ENCODE peak calls at places on chromosomes 3 and 15, in nine cellular contexts. One of them, this sample, is unnamed.

GRCh38 chr3:87260270-87260669 is 16.1 kb downstream of the POU1F1 start:
- DNase-seq in PC-9: peak
- DNase-seq in OCI-LY7: peak
- DNase-seq in brain microvascular endothelial cell: peak
- DNase-seq in right cardiac atrium: no peak
- DNase-seq in naive thymus-derived CD4-positive, alpha-beta T cell: peak
- DNase-seq in A549: peak
- DNase-seq in substantia nigra: no peak
- DNase-seq in transverse colon: peak
- DNase-seq in this sample: no peak

GRCh38 chr3:102712896-102713295 is 278.1 kb downstream of the ZPLD1 start:
- DNase-seq in right cardiac atrium: no peak
- DNase-seq in PC-9: no peak
- DNase-seq in brain microvascular endothelial cell: no peak
- DNase-seq in substantia nigra: no peak
- DNase-seq in naive thymus-derived CD4-positive, alpha-beta T cell: no peak
- DNase-seq in transverse colon: no peak
- DNase-seq in OCI-LY7: no peak
- DNase-seq in A549: no peak
- DNase-seq in this sample: no peak

GRCh38 chr15:48966595-48967301 is 3.0 kb upstream of the SHC4 start:
- DNase-seq in transverse colon: no peak
- DNase-seq in OCI-LY7: no peak
- DNase-seq in right cardiac atrium: no peak
- DNase-seq in naive thymus-derived CD4-positive, alpha-beta T cell: no peak
- DNase-seq in brain microvascular endothelial cell: peak
- DNase-seq in PC-9: peak
- DNase-seq in substantia nigra: no peak
- DNase-seq in A549: no peak
- DNase-seq in this sample: peak

GRCh38 chr15:90456236-90456635 is 68.2 kb downstream of the IQGAP1 start:
- DNase-seq in A549: no peak
- DNase-seq in brain microvascular endothelial cell: no peak
- DNase-seq in naive thymus-derived CD4-positive, alpha-beta T cell: no peak
- DNase-seq in right cardiac atrium: no peak
- DNase-seq in PC-9: no peak
- DNase-seq in substantia nigra: no peak
- DNase-seq in transverse colon: no peak
- DNase-seq in OCI-LY7: no peak
- DNase-seq in this sample: no peak

GRCh38 chr3:17142516-17142915 is 257.8 kb downstream of the PLCL2 start:
- DNase-seq in brain microvascular endothelial cell: no peak
- DNase-seq in right cardiac atrium: no peak
- DNase-seq in OCI-LY7: no peak
- DNase-seq in transverse colon: no peak
- DNase-seq in A549: no peak
- DNase-seq in naive thymus-derived CD4-positive, alpha-beta T cell: no peak
- DNase-seq in substantia nigra: no peak
- DNase-seq in PC-9: no peak
- DNase-seq in this sample: no peak

GRCh38 chr3:14234197-14235002 is 55.8 kb downstream of the LSM3 start:
- DNase-seq in brain microvascular endothelial cell: no peak
- DNase-seq in OCI-LY7: no peak
- DNase-seq in A549: no peak
- DNase-seq in naive thymus-derived CD4-positive, alpha-beta T cell: no peak
- DNase-seq in right cardiac atrium: peak
- DNase-seq in PC-9: peak
- DNase-seq in transverse colon: peak
- DNase-seq in substantia nigra: no peak
- DNase-seq in this sample: no peak

GRCh38 chr15:29134239-29134638 is 135.4 kb downstream of the NSMCE3 start:
- DNase-seq in PC-9: no peak
- DNase-seq in transverse colon: no peak
- DNase-seq in naive thymus-derived CD4-positive, alpha-beta T cell: no peak
- DNase-seq in A549: no peak
- DNase-seq in OCI-LY7: no peak
- DNase-seq in substantia nigra: no peak
- DNase-seq in brain microvascular endothelial cell: no peak
- DNase-seq in right cardiac atrium: no peak
- DNase-seq in this sample: no peak

GRCh38 chr15:99566157-99566900 is 545 bp downstream of the MEF2A start:
- DNase-seq in PC-9: no peak
- DNase-seq in brain microvascular endothelial cell: no peak
- DNase-seq in OCI-LY7: peak
- DNase-seq in A549: no peak
- DNase-seq in transverse colon: peak
- DNase-seq in naive thymus-derived CD4-positive, alpha-beta T cell: peak
- DNase-seq in substantia nigra: peak
- DNase-seq in right cardiac atrium: peak
- DNase-seq in this sample: no peak

GRCh38 chr15:60526127-60526616 is 47.2 kb upstream of the ICE2 start:
- DNase-seq in right cardiac atrium: peak
- DNase-seq in OCI-LY7: no peak
- DNase-seq in transverse colon: no peak
- DNase-seq in brain microvascular endothelial cell: no peak
- DNase-seq in A549: no peak
- DNase-seq in naive thymus-derived CD4-positive, alpha-beta T cell: no peak
- DNase-seq in substantia nigra: no peak
- DNase-seq in PC-9: peak
- DNase-seq in this sample: no peak

GRCh38 chr3:143016321-143016972 is 15.1 kb downstream of the U2SURP start:
- DNase-seq in transverse colon: no peak
- DNase-seq in A549: no peak
- DNase-seq in OCI-LY7: peak
- DNase-seq in naive thymus-derived CD4-positive, alpha-beta T cell: peak
- DNase-seq in PC-9: no peak
- DNase-seq in brain microvascular endothelial cell: no peak
- DNase-seq in substantia nigra: no peak
- DNase-seq in right cardiac atrium: no peak
- DNase-seq in this sample: no peak

GRCh38 chr3:66593978-66594377 is 93.2 kb upstream of the LRIG1 start:
- DNase-seq in transverse colon: no peak
- DNase-seq in right cardiac atrium: no peak
- DNase-seq in A549: peak
- DNase-seq in OCI-LY7: no peak
- DNase-seq in naive thymus-derived CD4-positive, alpha-beta T cell: no peak
- DNase-seq in brain microvascular endothelial cell: peak
- DNase-seq in substantia nigra: no peak
- DNase-seq in PC-9: peak
- DNase-seq in this sample: no peak

GRCh38 chr3:66989860-66990696 is 8.0 kb upstream of the KBTBD8 start:
- DNase-seq in transverse colon: no peak
- DNase-seq in substantia nigra: no peak
- DNase-seq in brain microvascular endothelial cell: no peak
- DNase-seq in PC-9: peak
- DNase-seq in A549: peak
- DNase-seq in OCI-LY7: peak
- DNase-seq in naive thymus-derived CD4-positive, alpha-beta T cell: no peak
- DNase-seq in right cardiac atrium: no peak
- DNase-seq in this sample: no peak

GRCh38 chr15:67915374-67916050 is 75.7 kb upstream of the RNU6-1 start:
- DNase-seq in A549: peak
- DNase-seq in substantia nigra: peak
- DNase-seq in PC-9: no peak
- DNase-seq in OCI-LY7: no peak
- DNase-seq in transverse colon: peak
- DNase-seq in right cardiac atrium: peak
- DNase-seq in brain microvascular endothelial cell: no peak
- DNase-seq in naive thymus-derived CD4-positive, alpha-beta T cell: no peak
- DNase-seq in this sample: no peak

GRCh38 chr3:138187296-138188012 is at the start of gene ARMC8:
- DNase-seq in OCI-LY7: no peak
- DNase-seq in A549: peak
- DNase-seq in right cardiac atrium: peak
- DNase-seq in transverse colon: peak
- DNase-seq in brain microvascular endothelial cell: peak
- DNase-seq in substantia nigra: peak
- DNase-seq in PC-9: peak
- DNase-seq in naive thymus-derived CD4-positive, alpha-beta T cell: no peak
- DNase-seq in this sample: no peak

GRCh38 chr15:63221346-63221745 is 31.9 kb downstream of the RAB8B start:
- DNase-seq in transverse colon: no peak
- DNase-seq in naive thymus-derived CD4-positive, alpha-beta T cell: no peak
- DNase-seq in right cardiac atrium: peak
- DNase-seq in A549: no peak
- DNase-seq in PC-9: peak
- DNase-seq in brain microvascular endothelial cell: no peak
- DNase-seq in substantia nigra: no peak
- DNase-seq in OCI-LY7: no peak
- DNase-seq in this sample: no peak

GRCh38 chr3:17825298-17825697 is 82.9 kb upstream of the TBC1D5 start:
- DNase-seq in OCI-LY7: no peak
- DNase-seq in substantia nigra: no peak
- DNase-seq in PC-9: no peak
- DNase-seq in A549: no peak
- DNase-seq in transverse colon: no peak
- DNase-seq in naive thymus-derived CD4-positive, alpha-beta T cell: no peak
- DNase-seq in brain microvascular endothelial cell: no peak
- DNase-seq in right cardiac atrium: no peak
- DNase-seq in this sample: no peak

GRCh38 chr15:66838202-66838601 is 136.2 kb downstream of the SMAD6 start:
- DNase-seq in PC-9: no peak
- DNase-seq in substantia nigra: no peak
- DNase-seq in brain microvascular endothelial cell: no peak
- DNase-seq in transverse colon: no peak
- DNase-seq in OCI-LY7: no peak
- DNase-seq in right cardiac atrium: no peak
- DNase-seq in A549: no peak
- DNase-seq in naive thymus-derived CD4-positive, alpha-beta T cell: no peak
- DNase-seq in this sample: no peak

DNA sequence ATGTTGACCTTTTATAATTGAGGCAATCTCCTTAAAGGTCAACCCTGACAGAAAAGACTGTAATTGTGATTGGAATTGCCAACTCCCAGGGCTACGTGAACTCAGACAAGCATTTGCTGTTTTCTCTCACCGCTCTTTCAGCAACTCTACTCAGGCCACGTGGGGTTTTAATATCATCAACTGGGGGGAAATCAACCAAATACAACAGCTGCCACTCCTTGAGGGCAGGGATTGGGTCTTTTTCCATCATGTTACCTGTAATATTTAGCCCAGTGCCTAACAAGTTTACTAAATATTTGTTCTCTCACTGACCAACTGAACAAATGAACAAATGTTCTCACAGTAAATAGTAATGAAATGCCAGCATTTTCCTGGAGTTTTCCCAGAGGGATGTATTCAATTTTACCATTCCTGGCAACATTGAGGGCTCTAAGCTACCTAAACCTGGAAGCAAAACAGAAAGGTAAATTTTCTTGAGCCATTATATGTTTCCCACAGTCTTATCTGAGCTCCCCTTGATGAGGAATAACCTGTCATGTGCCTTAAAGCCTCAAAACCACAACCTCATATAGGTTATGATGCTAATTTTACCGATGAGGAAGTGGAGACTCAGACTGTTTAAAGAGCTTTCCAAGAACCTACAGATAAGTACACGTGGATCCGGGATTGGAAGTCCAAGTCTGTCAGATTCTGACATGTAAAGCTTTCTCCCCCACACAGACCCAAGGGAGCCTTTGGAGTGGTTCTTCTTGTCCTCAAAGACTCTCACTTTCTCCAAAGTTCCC is 140.3 kb downstream of the SEMA6D start:
- DNase-seq in brain microvascular endothelial cell: no peak
- DNase-seq in transverse colon: no peak
- DNase-seq in A549: no peak
- DNase-seq in naive thymus-derived CD4-positive, alpha-beta T cell: no peak
- DNase-seq in OCI-LY7: no peak
- DNase-seq in substantia nigra: no peak
- DNase-seq in PC-9: no peak
- DNase-seq in right cardiac atrium: no peak
- DNase-seq in this sample: no peak
- H3K27ac ChIP-seq in brain microvascular endothelial cell: no peak
- H3K27ac ChIP-seq in transverse colon: no peak
- H3K27ac ChIP-seq in A549: no peak
- H3K27ac ChIP-seq in naive thymus-derived CD4-positive, alpha-beta T cell: no peak
- H3K27ac ChIP-seq in OCI-LY7: no peak
- H3K27ac ChIP-seq in substantia nigra: no peak
- H3K27ac ChIP-seq in PC-9: no peak
- H3K27ac ChIP-seq in right cardiac atrium: no peak
- H3K27ac ChIP-seq in this sample: no peak

GRCh38 chr3:139935071-139935865 is at the start of gene CLSTN2:
- DNase-seq in right cardiac atrium: peak
- DNase-seq in brain microvascular endothelial cell: peak
- DNase-seq in PC-9: no peak
- DNase-seq in naive thymus-derived CD4-positive, alpha-beta T cell: no peak
- DNase-seq in OCI-LY7: no peak
- DNase-seq in A549: peak
- DNase-seq in transverse colon: peak
- DNase-seq in substantia nigra: peak
- DNase-seq in this sample: peak
- H3K27ac ChIP-seq in right cardiac atrium: no peak
- H3K27ac ChIP-seq in brain microvascular endothelial cell: no peak
- H3K27ac ChIP-seq in PC-9: no peak
- H3K27ac ChIP-seq in naive thymus-derived CD4-positive, alpha-beta T cell: no peak
- H3K27ac ChIP-seq in OCI-LY7: no peak
- H3K27ac ChIP-seq in A549: no peak
- H3K27ac ChIP-seq in transverse colon: no peak
- H3K27ac ChIP-seq in substantia nigra: no peak
- H3K27ac ChIP-seq in this sample: no peak

DNA sequence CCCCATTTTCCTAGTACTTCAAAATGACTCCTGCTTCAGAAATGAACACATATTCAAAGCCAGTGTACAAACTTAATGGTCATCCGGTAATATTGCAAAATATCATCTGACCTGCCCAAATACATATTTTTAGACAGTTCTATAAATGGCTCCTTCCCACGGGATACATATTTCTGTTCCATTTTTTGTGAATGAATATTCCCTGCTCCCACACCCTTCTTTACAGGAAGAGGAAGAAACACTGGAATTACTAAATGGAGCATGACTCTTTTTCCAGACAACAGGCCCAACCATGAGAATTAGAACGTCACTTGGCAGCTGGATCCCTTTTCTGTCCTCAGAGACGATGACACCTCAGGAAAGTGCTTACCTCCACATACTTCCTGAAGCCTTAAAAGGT is 38.0 kb upstream of the CBLB start:
- DNase-seq in brain microvascular endothelial cell: peak
- DNase-seq in transverse colon: no peak
- DNase-seq in OCI-LY7: no peak
- DNase-seq in PC-9: no peak
- DNase-seq in right cardiac atrium: no peak
- DNase-seq in naive thymus-derived CD4-positive, alpha-beta T cell: no peak
- DNase-seq in substantia nigra: no peak
- DNase-seq in A549: no peak
- DNase-seq in this sample: no peak
- H3K27ac ChIP-seq in brain microvascular endothelial cell: peak
- H3K27ac ChIP-seq in transverse colon: peak
- H3K27ac ChIP-seq in OCI-LY7: no peak
- H3K27ac ChIP-seq in PC-9: no peak
- H3K27ac ChIP-seq in right cardiac atrium: no peak
- H3K27ac ChIP-seq in naive thymus-derived CD4-positive, alpha-beta T cell: no peak
- H3K27ac ChIP-seq in substantia nigra: no peak
- H3K27ac ChIP-seq in A549: no peak
- H3K27ac ChIP-seq in this sample: peak

DNA sequence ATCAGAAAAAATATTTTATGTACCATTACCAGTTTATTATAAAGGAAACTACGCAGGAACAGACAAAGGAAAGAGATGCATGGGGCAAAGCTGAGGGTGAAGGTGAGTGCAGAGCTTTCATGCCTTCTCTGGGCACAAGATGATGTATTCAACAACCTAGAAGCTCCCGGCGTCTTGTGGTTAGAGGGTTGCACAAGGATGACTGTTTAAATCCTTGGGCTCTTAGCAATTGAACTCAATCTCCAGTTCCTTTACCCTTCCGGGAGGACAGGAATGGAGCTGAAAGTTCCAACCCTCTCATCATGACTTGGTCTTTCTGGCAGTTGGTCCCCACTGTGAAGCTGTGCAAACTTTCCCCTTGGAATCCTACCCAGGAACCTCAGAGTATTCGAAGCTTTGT is 542.0 kb downstream of the EPHA3 start:
- DNase-seq in OCI-LY7: no peak
- DNase-seq in A549: no peak
- DNase-seq in brain microvascular endothelial cell: no peak
- DNase-seq in transverse colon: no peak
- DNase-seq in naive thymus-derived CD4-positive, alpha-beta T cell: no peak
- DNase-seq in substantia nigra: no peak
- DNase-seq in right cardiac atrium: no peak
- DNase-seq in PC-9: no peak
- DNase-seq in this sample: no peak
- H3K27ac ChIP-seq in OCI-LY7: no peak
- H3K27ac ChIP-seq in A549: no peak
- H3K27ac ChIP-seq in brain microvascular endothelial cell: no peak
- H3K27ac ChIP-seq in transverse colon: no peak
- H3K27ac ChIP-seq in naive thymus-derived CD4-positive, alpha-beta T cell: no peak
- H3K27ac ChIP-seq in substantia nigra: no peak
- H3K27ac ChIP-seq in right cardiac atrium: no peak
- H3K27ac ChIP-seq in PC-9: no peak
- H3K27ac ChIP-seq in this sample: no peak